ENCODE peak calls at places on chromosomes 13 and 19, in eight cellular contexts. C is cardiac fibroblast; U is NCI-H446; K is astrocyte of the cerebellum; N is tibial nerve; M is stimulated activated CD4-positive, alpha-beta T cell treated with anti-CD3 and anti-CD28 coated beads, Interleukin-12 subunit alpha, Interleukin-12 subunit beta, amount 100 ng/mL, for 4 hours; A is activated CD4-positive, alpha-beta T cell treated with anti-CD3 and anti-CD28 coated beads, Interleukin-2, amount 10 ng/mL, durations not matched to agents 7 days and 5 days; G is retina. X is an unnamed sample.
A peak's percentile ranks its signal among the peaks of the same experiment; 100 is the strongest.

GRCh38 chr19:44757735-44758505 is 9.4 kb downstream of the BCL3 start:
- DNase-seq in C (peak; percentile 68), U (no peak), K (no peak), N (peak; percentile 69), M (no peak), A (no peak), G (peak; percentile 83), X (no peak)

GRCh38 chr13:106630650-106631049 is 62.7 kb upstream of the ARGLU1 start:
- DNase-seq in C (no peak), U (no peak), K (no peak), N (no peak), M (no peak), A (no peak), G (peak; percentile 36), X (no peak)

GRCh38 chr19:12792048-12792852 is 964 bp downstream of the JUNB start:
- DNase-seq in C (peak; percentile 60), U (no peak), K (no peak), N (no peak), M (peak; percentile 71), A (peak; percentile 86), G (peak; percentile 83), X (no peak)

GRCh38 chr13:32017449-32017848 is 14.1 kb upstream of the FRY start:
- DNase-seq in C (no peak), U (no peak), K (no peak), N (no peak), M (no peak), A (no peak), G (no peak), X (no peak)

GRCh38 chr19:19475845-19476828 is 39.2 kb downstream of the TSSK6 start:
- DNase-seq in C (peak; percentile 48), U (no peak), K (no peak), N (no peak), M (no peak), A (no peak), G (no peak), X (no peak)

GRCh38 chr13:36251012-36251411 is 36.7 kb upstream of the SOHLH2 start:
- DNase-seq in C (no peak), U (no peak), K (no peak), N (no peak), M (no peak), A (no peak), G (no peak), X (no peak)

GRCh38 chr13:56988543-56988942 is 152.2 kb upstream of the PRR20A start:
- DNase-seq in C (no peak), U (no peak), K (no peak), N (no peak), M (no peak), A (no peak), G (no peak), X (no peak)

GRCh38 chr13:97307882-97308624 is 85.9 kb downstream of the MBNL2 start:
- DNase-seq in C (peak; percentile 63), U (no peak), K (peak; percentile 85), N (peak; percentile 33), M (no peak), A (no peak), G (peak; percentile 44), X (peak; percentile 65)

GRCh38 chr19:56671613-56671994 is at the start of gene ZNF835:
- DNase-seq in C (peak; percentile 53), U (no peak), K (peak; percentile 0), N (peak; percentile 81), M (peak; percentile 88), A (peak; percentile 82), G (peak; percentile 97), X (peak; percentile 97)

GRCh38 chr13:90461398-90461797 is 886.1 kb upstream of the MIR17HG start:
- DNase-seq in C (no peak), U (no peak), K (no peak), N (no peak), M (no peak), A (no peak), G (no peak), X (no peak)

GRCh38 chr13:27300941-27301586 is 30.4 kb downstream of the RASL11A start:
- DNase-seq in C (no peak), U (no peak), K (no peak), N (no peak), M (no peak), A (no peak), G (no peak), X (no peak)

GRCh38 chr19:10191347-10191746 is 3.4 kb downstream of the DNMT1 start:
- DNase-seq in C (peak; percentile 78), U (no peak), K (peak; percentile 97), N (peak; percentile 18), M (no peak), A (no peak), G (no peak), X (no peak)

GRCh38 chr13:114104626-114105350 is 27.6 kb downstream of the RASA3 start:
- DNase-seq in C (no peak), U (no peak), K (no peak), N (peak; percentile 11), M (no peak), A (no peak), G (no peak), X (no peak)

GRCh38 chr13:21613791-21614190 is 9.8 kb upstream of the MICU2 start:
- DNase-seq in C (no peak), U (no peak), K (no peak), N (no peak), M (no peak), A (no peak), G (no peak), X (no peak)

GRCh38 chr19:49486232-49486631 is 1.2 kb upstream of the RPL13A start:
- DNase-seq in C (no peak), U (no peak), K (no peak), N (no peak), M (no peak), A (no peak), G (no peak), X (no peak)